ENCODE peak calls at places on chromosomes 16 and 17, in eight cellular contexts. W, O, Z, S, J, R, M and H are unnamed samples.

GRCh38 chr16:23877107-23878070 is 41.6 kb downstream of the PRKCB start:
- DNase-seq in Z (no peak), O (no peak), M (no peak), W (peak; percentile 31), J (no peak), S (no peak), R (no peak), H (no peak)

GRCh38 chr16:14486520-14487303 is 143.3 kb downstream of the PARN start:
- DNase-seq in O (peak; percentile 93), R (peak; percentile 96), S (peak; percentile 94), M (peak; percentile 80), J (peak; percentile 64), Z (peak; percentile 14), W (peak; percentile 49), H (peak; percentile 83)

GRCh38 chr17:59830007-59830630 is 62.6 kb downstream of the TUBD1 start:
- DNase-seq in O (no peak), R (no peak), Z (no peak), S (no peak), M (no peak), J (no peak), W (no peak), H (no peak)

GRCh38 chr17:18156171-18156975 is 27.3 kb upstream of the ALKBH5 start:
- DNase-seq in J (no peak), W (no peak), M (no peak), S (no peak), Z (no peak), O (no peak), R (no peak), H (peak; percentile 41)

GRCh38 chr17:44220211-44221071 is 966 bp upstream of the UBTF start:
- DNase-seq in O (peak; percentile 61), M (no peak), W (peak; percentile 55), Z (peak; percentile 29), R (no peak), S (no peak), J (peak; percentile 56), H (no peak)

GRCh38 chr17:69761767-69762321 is 313.2 kb upstream of the KCNJ16 start:
- DNase-seq in O (no peak), Z (no peak), J (no peak), M (peak; percentile 93), R (peak; percentile 48), W (no peak), S (peak; percentile 91), H (no peak)

GRCh38 chr17:50280068-50280467 is 5.8 kb downstream of the TMEM92 start:
- DNase-seq in W (no peak), O (no peak), S (no peak), Z (no peak), R (no peak), J (no peak), M (no peak), H (no peak)

GRCh38 chr17:83179378-83179777 is 100.0 kb downstream of the METRNL start:
- DNase-seq in Z (no peak), M (no peak), R (peak; percentile 4), O (no peak), W (no peak), S (no peak), J (no peak), H (peak; percentile 42)

GRCh38 chr17:55717898-55718735 is 4.5 kb downstream of the TMEM100 start:
- DNase-seq in O (peak; percentile 81), W (peak; percentile 82), S (peak; percentile 58), R (peak; percentile 95), M (no peak), Z (peak; percentile 79), J (peak; percentile 16), H (peak; percentile 70)

GRCh38 chr17:3535253-3535995 is 22.2 kb downstream of the TRPV3 start:
- DNase-seq in O (peak; percentile 52), R (peak; percentile 54), M (no peak), S (peak; percentile 19), W (peak; percentile 93), Z (peak; percentile 72), J (peak; percentile 38), H (no peak)

GRCh38 chr16:28538733-28539596 is at the start of gene NUPR1:
- DNase-seq in S (peak; percentile 95), Z (no peak), J (peak; percentile 28), W (no peak), M (peak; percentile 60), R (peak; percentile 98), O (peak; percentile 99), H (peak; percentile 99)

GRCh38 chr16:2451851-2452320 is 8.0 kb upstream of the TEDC2 start:
- DNase-seq in R (no peak), W (no peak), J (no peak), S (no peak), M (no peak), O (no peak), Z (no peak), H (no peak)

GRCh38 chr17:41026668-41027471 is at the start of gene KRTAP1-5:
- DNase-seq in S (no peak), J (no peak), Z (no peak), W (no peak), R (no peak), O (no peak), M (peak; percentile 68), H (no peak)

GRCh38 chr16:8849411-8850011 is 19.3 kb downstream of the CARHSP1 start:
- DNase-seq in O (no peak), R (no peak), Z (no peak), J (no peak), S (no peak), M (peak; percentile 70), W (no peak), H (peak; percentile 55)

GRCh38 chr17:2011421-2012371 is 13.4 kb downstream of the RTN4RL1 start:
- DNase-seq in J (no peak), S (peak; percentile 77), M (no peak), R (peak; percentile 55), Z (no peak), O (peak; percentile 83), W (peak; percentile 77), H (no peak)